ENCODE peak calls at places on chromosomes 16 and 17, in eight cellular contexts. O is mesothelial cell of epicardium; B is GM23338; G is AG09309; V is CD4-positive, alpha-beta T cell; A is thoracic aorta; S is A549; F is RWPE2. H is an unnamed sample.

GRCh38 chr17:38330941-38331411 is 12.8 kb downstream of the GPR179 start:
- DNase-seq in O (no peak), G (no peak), S (no peak), A (no peak), F (no peak), V (no peak), B (no peak), H (no peak)

GRCh38 chr17:76199466-76199865 is 40.8 kb downstream of the RNF157 start:
- DNase-seq in S (no peak), V (peak), G (no peak), A (no peak), F (no peak), O (no peak), B (no peak), H (no peak)

GRCh38 chr16:2821483-2822157 is 4.6 kb downstream of the PRSS21 start:
- DNase-seq in F (no peak), G (no peak), V (no peak), B (no peak), A (no peak), S (no peak), O (no peak), H (no peak)

GRCh38 chr17:75557852-75558665 is 29.5 kb upstream of the MYO15B start:
- DNase-seq in B (no peak), O (no peak), S (no peak), F (peak), G (no peak), A (no peak), V (no peak), H (no peak)

GRCh38 chr16:8989099-8989878 is 25.6 kb upstream of the USP7 start:
- DNase-seq in A (no peak), B (no peak), G (no peak), V (no peak), O (no peak), S (no peak), F (no peak), H (no peak)

GRCh38 chr16:20336955-20337354 is 9.6 kb upstream of the GP2 start:
- DNase-seq in B (peak), O (no peak), F (no peak), A (no peak), V (no peak), S (no peak), G (no peak), H (no peak)

GRCh38 chr17:81821603-81822311 is 11.3 kb downstream of the MCRIP1 start:
- DNase-seq in A (peak), G (no peak), V (no peak), O (no peak), B (peak), F (no peak), S (peak), H (no peak)

GRCh38 chr16:84259691-84260090 is 19.9 kb upstream of the KCNG4 start:
- DNase-seq in F (no peak), V (no peak), S (no peak), B (no peak), O (no peak), A (no peak), G (no peak), H (no peak)

GRCh38 chr16:79768594-79768993 is 168.1 kb upstream of the MAF start:
- DNase-seq in A (no peak), B (no peak), O (no peak), S (no peak), G (no peak), F (no peak), V (no peak), H (no peak)

GRCh38 chr16:71709231-71709781 is 15.2 kb downstream of the PHLPP2 start:
- DNase-seq in B (no peak), O (no peak), G (peak), F (no peak), V (no peak), S (no peak), A (no peak), H (no peak)

GRCh38 chr16:69890114-69890890 is 60.8 kb upstream of the CLEC18A start:
- DNase-seq in G (no peak), V (no peak), O (peak), S (no peak), B (peak), A (peak), F (no peak), H (no peak)

DNA sequence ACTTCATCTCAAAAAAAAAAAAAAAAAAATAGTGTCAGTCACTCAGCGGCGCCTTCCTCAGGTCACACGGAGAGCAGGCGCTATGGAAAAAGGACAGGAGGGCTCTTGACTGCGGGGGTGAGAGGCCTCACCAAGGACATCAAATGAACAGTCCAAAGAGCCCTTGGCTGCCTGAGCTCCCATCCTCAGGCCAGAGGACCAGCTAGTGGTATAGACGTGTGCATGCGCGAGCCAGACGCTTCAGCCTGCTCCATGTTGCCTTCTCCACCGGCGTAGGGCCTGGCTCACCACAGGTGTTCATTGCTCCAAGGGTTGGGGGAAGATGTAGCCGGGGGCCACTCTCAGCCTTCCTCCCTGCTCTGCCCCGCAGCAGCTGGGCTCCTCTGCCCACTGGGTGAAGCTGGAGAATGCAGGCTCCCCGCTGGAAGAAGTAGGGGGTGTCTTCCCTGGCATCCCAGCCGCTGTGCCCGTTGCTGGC is 65.8 kb upstream of the PLCG2 start:
- DNase-seq in V (no peak), F (no peak), G (no peak), A (no peak), B (peak), O (no peak), S (peak), H (no peak)
- TF ChIP-seq CTCF in V (no peak), F (no peak), G (no peak), A (no peak), B (peak), O (no peak), S (no peak), H (no peak)

DNA sequence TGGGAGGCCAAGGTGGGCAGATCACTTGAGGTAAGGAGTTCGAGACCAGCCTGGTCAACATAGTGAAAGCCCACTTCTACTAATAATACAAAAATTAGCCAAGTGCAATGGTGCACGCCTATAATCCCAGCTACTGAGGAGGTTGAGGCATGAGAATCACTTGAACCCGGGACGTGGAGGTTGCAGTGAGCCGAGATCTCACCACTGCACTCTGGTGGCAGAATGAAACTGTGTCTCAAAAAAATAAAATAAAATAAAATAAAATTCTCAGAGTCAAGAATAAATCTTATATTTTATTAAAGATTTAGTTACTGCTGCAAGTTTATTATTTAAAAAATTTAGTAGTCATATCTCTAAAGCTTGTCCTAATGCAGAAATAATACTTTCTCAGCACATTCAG is 29.7 kb downstream of the ARL4D start:
- DNase-seq in S (no peak), G (no peak), F (no peak), B (no peak), O (no peak), V (no peak), A (no peak), H (no peak)
- TF ChIP-seq CTCF in S (peak), G (peak), F (peak), B (peak), O (no peak), V (no peak), A (no peak), H (no peak)

DNA sequence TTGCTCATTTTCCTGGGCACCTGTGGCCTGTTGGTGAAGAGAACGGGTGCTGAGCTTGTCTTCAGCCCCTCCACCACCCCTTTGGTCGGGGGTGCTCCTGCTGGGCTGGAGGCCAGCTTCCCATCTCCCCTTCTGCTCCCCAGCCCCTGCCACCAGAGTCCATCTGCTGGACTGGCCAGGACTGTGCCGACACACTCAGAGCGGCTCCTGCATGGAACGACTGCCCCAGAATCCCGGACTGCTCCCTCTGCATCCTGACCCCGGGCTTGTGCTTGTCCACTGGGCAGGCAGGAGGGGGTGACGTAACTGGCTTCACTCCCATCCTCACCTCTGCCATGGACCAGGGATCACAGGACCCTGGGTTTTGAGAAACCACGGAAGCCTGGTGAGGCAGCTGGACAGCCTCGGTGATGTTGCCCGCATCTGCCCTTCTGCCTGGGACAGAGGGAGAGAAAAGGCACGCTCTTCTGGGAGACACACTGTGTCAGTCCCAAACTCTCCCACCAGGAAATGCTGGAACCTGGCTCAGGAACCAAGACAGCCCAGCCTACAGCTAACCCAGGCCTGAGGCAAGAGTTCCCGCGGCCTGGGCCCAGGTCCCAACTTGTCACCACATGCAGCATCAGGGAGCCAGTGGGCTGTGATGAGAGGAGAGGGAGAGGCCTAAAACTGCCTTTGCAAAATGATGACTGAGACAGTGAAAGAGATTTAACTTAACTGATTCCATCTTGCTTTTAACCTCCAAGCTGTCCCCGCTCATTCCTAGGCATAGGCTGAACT is 16.1 kb upstream of the GSDMA start:
- DNase-seq in V (no peak), O (no peak), F (no peak), A (no peak), G (no peak), B (no peak), S (no peak), H (no peak)
- TF ChIP-seq CTCF in V (no peak), O (no peak), F (no peak), A (no peak), G (no peak), B (no peak), S (no peak), H (no peak)

DNA sequence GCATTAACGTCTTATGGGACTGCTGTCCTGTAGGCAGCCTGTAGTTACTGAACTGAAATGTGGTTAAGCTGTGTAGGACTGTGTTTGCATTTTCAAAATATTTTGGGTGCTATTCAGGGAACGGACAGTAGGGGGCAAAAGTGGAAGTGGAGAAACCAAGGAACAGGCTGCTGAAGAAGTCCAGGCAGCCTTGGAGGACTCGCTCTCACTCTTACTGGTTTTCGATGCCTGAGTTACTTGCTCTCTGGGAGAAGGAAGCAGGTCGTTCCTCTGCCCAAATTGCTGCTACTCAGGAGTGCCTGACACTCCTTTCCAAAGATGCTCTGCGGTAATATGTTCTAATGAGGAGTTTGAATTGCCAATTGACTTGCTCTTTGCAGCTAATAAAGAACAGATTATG is 64.5 kb upstream of the RBFOX1 start:
- DNase-seq in O (peak), V (no peak), F (no peak), B (peak), G (no peak), S (peak), A (no peak), H (no peak)
- TF ChIP-seq CTCF in O (peak), V (no peak), F (peak), B (peak), G (peak), S (no peak), A (no peak), H (no peak)

GRCh38 chr17:2075336-2076056 is 20.6 kb downstream of the HIC1 start:
- DNase-seq in S (no peak), G (no peak), F (no peak), V (no peak), A (no peak), B (peak), O (peak), H (no peak)
- TF ChIP-seq CTCF in S (no peak), G (no peak), F (no peak), V (no peak), A (no peak), B (peak), O (peak), H (no peak)

DNA sequence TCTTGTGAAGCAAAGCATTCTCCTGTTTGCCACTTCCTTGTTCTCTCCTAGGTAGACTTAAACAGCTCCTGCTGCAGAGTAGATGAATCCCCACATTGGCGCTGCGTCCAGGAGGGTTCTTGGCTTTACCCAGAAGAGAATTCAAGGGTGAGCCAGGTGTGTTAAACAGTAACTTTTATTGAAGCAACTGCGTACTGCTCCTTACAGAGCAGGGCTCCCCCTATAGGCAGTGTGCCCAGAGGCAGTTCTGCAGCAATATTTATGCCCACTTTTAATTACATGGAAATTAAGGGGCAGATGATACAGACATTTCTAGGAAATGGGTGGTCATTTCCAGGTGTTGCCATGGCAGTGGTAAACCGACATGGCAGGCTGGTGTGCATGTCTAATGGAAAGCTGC is 987.6 kb upstream of the RBFOX1 start:
- DNase-seq in O (no peak), S (no peak), B (peak), V (no peak), F (no peak), A (no peak), G (no peak), H (no peak)
- TF ChIP-seq CTCF in O (no peak), S (no peak), B (peak), V (no peak), F (no peak), A (no peak), G (no peak), H (no peak)

DNA sequence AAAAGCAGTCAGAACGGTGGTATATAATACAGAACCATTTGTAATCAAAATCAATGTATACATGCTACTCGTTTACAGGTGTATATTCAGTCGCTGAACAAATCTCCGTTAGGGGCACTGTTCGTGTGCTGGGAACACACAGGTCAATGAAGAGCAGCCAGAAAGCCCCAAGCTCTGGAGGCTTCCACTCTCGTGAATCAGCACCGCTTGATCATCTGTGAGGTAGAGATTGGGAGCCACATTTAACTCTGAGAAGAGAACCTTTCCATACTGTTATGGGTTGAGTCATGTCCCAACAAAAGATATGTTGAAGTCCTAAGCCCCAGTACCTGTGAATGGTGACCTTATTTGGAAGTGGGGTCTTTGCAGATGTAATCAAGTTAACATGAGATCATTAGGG is 5.4 kb upstream of the CYTH1 start:
- DNase-seq in F (no peak), A (no peak), G (no peak), S (peak), O (no peak), V (no peak), B (peak), H (no peak)
- TF ChIP-seq CTCF in F (no peak), A (no peak), G (no peak), S (peak), O (no peak), V (no peak), B (peak), H (no peak)

DNA sequence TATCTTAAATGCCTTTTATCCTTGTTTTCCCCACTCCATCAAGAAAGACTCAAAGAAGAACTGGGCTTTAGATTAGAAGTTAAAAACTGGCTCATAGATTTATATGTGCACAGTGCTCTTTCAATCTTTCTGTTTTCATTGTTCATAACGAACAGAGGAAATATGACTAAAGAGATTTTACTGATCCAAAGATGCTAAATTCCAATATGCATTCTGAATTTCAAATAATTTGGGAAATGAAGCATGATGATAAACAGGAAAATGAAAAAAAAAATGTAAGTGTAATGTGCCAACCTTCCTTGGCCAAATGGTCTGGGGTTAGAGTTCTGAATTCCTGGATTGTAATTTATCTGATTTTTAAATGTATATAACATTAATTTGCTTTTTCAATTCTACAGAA is 25.0 kb upstream of the SMIM36 start:
- DNase-seq in S (no peak), V (no peak), A (no peak), O (no peak), B (no peak), F (no peak), G (no peak), H (no peak)
- TF ChIP-seq CTCF in S (no peak), V (no peak), A (no peak), O (no peak), B (no peak), F (no peak), G (no peak), H (no peak)

GRCh38 chr16:24141466-24141865 is 114.7 kb upstream of the CACNG3 start:
- DNase-seq in F (no peak), S (no peak), G (no peak), B (no peak), V (no peak), A (no peak), O (no peak), H (no peak)

GRCh38 chr16:24139282-24139681 is 116.9 kb upstream of the CACNG3 start:
- DNase-seq in O (no peak), F (no peak), A (no peak), V (no peak), S (no peak), G (no peak), B (peak), H (no peak)

GRCh38 chr16:24135624-24136296 is 120.4 kb upstream of the CACNG3 start:
- DNase-seq in V (no peak), S (no peak), O (no peak), B (peak), G (no peak), F (no peak), A (no peak), H (no peak)

GRCh38 chr16:24141917-24142316 is 114.2 kb upstream of the CACNG3 start:
- DNase-seq in S (no peak), G (no peak), B (no peak), A (no peak), O (no peak), F (no peak), V (no peak), H (no peak)

GRCh38 chr16:24138024-24138423 is 118.1 kb upstream of the CACNG3 start:
- DNase-seq in V (no peak), S (no peak), F (no peak), O (no peak), B (peak), G (no peak), A (no peak), H (no peak)
- TF ChIP-seq CTCF in V (no peak), S (no peak), F (no peak), O (no peak), B (no peak), G (no peak), A (no peak), H (no peak)